ENCODE peak calls at places on chromosomes 7 and 10, in nine cellular contexts. B is AG04450; F is A549; Y is stimulated activated CD4-positive, alpha-beta T cell treated with anti-CD3 and anti-CD28 coated beads, Interleukin-2, amount 100 ng/mL, for 48 hours; U is colonic mucosa; M is HT-29; D is anterior cingulate cortex; K is NCI-H2081; S is GM13977. L is an unnamed sample.

GRCh38 chr10:101135151-101136006 is 4.3 kb downstream of the TLX1 start:
- DNase-seq in S (no peak), M (no peak), D (no peak), B (no peak), Y (no peak), K (no peak), U (no peak), F (no peak), L (no peak)

GRCh38 chr7:100826546-100827329 is 585 bp downstream of the EPHB4 start:
- DNase-seq in M (peak; percentile 40), S (peak; percentile 25), Y (no peak), U (no peak), K (no peak), F (no peak), D (no peak), B (no peak), L (no peak)

GRCh38 chr7:46390042-46390441 is 469.0 kb upstream of the IGFBP3 start:
- DNase-seq in U (no peak), B (no peak), M (no peak), S (no peak), Y (no peak), D (no peak), K (no peak), F (no peak), L (no peak)

GRCh38 chr7:157347217-157347904 is 10.6 kb downstream of the DNAJB6 start:
- DNase-seq in Y (no peak), F (no peak), B (peak; percentile 33), U (no peak), D (peak; percentile 39), S (no peak), M (no peak), K (no peak), L (peak; percentile 81)

GRCh38 chr7:115924398-115924797 is 106.2 kb downstream of the TFEC start:
- DNase-seq in Y (no peak), M (no peak), B (no peak), F (no peak), K (no peak), D (no peak), S (no peak), U (no peak), L (no peak)

GRCh38 chr10:101560293-101561067 is 27.6 kb downstream of the POLL start:
- DNase-seq in Y (no peak), S (no peak), K (no peak), U (no peak), M (no peak), D (no peak), F (no peak), B (no peak), L (no peak)

GRCh38 chr7:17408245-17408903 is 109.9 kb downstream of the AHR start:
- DNase-seq in F (peak; percentile 61), M (peak; percentile 68), S (no peak), D (no peak), U (peak; percentile 30), B (peak; percentile 74), K (no peak), Y (no peak), L (peak; percentile 88)

GRCh38 chr7:111301891-111302290 is 211.0 kb downstream of the LRRN3 start:
- DNase-seq in S (no peak), D (no peak), U (no peak), K (no peak), F (no peak), Y (no peak), B (no peak), M (no peak), L (no peak)

GRCh38 chr10:71214641-71215160 is 2.3 kb downstream of the UNC5B start:
- DNase-seq in M (no peak), U (no peak), Y (no peak), B (no peak), F (no peak), D (no peak), K (no peak), S (peak; percentile 22), L (no peak)

GRCh38 chr10:104678658-104679057 is 37.6 kb downstream of the SORCS3 start:
- DNase-seq in K (no peak), M (no peak), Y (no peak), B (no peak), D (no peak), U (no peak), F (no peak), S (no peak), L (no peak)

GRCh38 chr10:73931767-73932624 is 21.1 kb downstream of the PLAU start:
- DNase-seq in M (peak; percentile 81), K (no peak), D (no peak), Y (peak; percentile 48), S (peak; percentile 73), B (no peak), F (peak; percentile 72), U (peak; percentile 40), L (no peak)

GRCh38 chr10:120318862-120319261 is 138.2 kb upstream of the PLPP4 start:
- DNase-seq in D (no peak), K (no peak), M (no peak), U (no peak), Y (no peak), S (no peak), B (no peak), F (no peak), L (peak; percentile 14)

GRCh38 chr10:9052767-9053166 is 998.3 kb downstream of the GATA3 start:
- DNase-seq in S (no peak), Y (no peak), D (no peak), U (no peak), B (no peak), K (no peak), F (no peak), M (no peak), L (no peak)

GRCh38 chr10:125120046-125120710 is 40.2 kb downstream of the CTBP2 start:
- DNase-seq in M (no peak), B (no peak), Y (no peak), S (no peak), K (no peak), F (no peak), D (no peak), U (no peak), L (peak; percentile 68)

GRCh38 chr10:102268333-102268999 is 23.1 kb downstream of the GBF1 start:
- DNase-seq in S (no peak), B (no peak), U (no peak), K (no peak), D (no peak), F (no peak), M (no peak), Y (no peak), L (peak; percentile 62)

GRCh38 chr7:54541941-54542618 is at the start of gene VSTM2A:
- DNase-seq in K (peak; percentile 12), S (no peak), Y (no peak), M (no peak), D (peak; percentile 83), F (no peak), B (no peak), U (no peak), L (no peak)

GRCh38 chr10:24360286-24361127 is 151.6 kb downstream of the KIAA1217 start:
- DNase-seq in M (peak; percentile 79), U (peak; percentile 81), B (peak; percentile 49), F (peak; percentile 35), D (peak; percentile 62), S (peak; percentile 60), Y (peak; percentile 39), K (peak; percentile 14), L (peak; percentile 71)

GRCh38 chr7:111408726-111409125 is 153.6 kb downstream of the IMMP2L start:
- DNase-seq in D (no peak), B (no peak), F (no peak), K (no peak), U (no peak), S (no peak), Y (no peak), M (no peak), L (no peak)

GRCh38 chr10:72953687-72954086 is 919 bp downstream of the PLA2G12B start:
- DNase-seq in F (no peak), Y (no peak), B (no peak), D (no peak), U (no peak), S (no peak), K (no peak), M (no peak), L (no peak)

GRCh38 chr10:89744021-89744420 is 42.6 kb downstream of the KIF20B start:
- DNase-seq in S (no peak), M (no peak), D (no peak), K (no peak), Y (no peak), B (peak; percentile 11), U (no peak), F (no peak), L (peak; percentile 31)

GRCh38 chr7:121525155-121525819 is 129.2 kb upstream of the FAM3C start:
- DNase-seq in B (no peak), S (no peak), U (no peak), D (no peak), K (no peak), M (no peak), Y (no peak), F (no peak), L (peak; percentile 64)

GRCh38 chr10:92562424-92562823 is 11.5 kb downstream of the IDE start:
- DNase-seq in D (no peak), S (no peak), K (no peak), U (no peak), Y (no peak), F (no peak), B (no peak), M (no peak), L (no peak)